ENCODE peak calls at places on chromosomes 7 and 10, in eight cellular contexts. A is IMR-90, R is GM12865, M is RWPE1, E is GM06990, X is testis, I is psoas muscle, L is GM10248. N is an unnamed sample.

GRCh38 chr7:78063758-78064157 is 265.2 kb downstream of the PHTF2 start:
- DNase-seq in A (peak), R (no peak), M (no peak), E (no peak), X (no peak), I (no peak), L (no peak), N (no peak)

GRCh38 chr10:72108811-72109618 is 20.7 kb upstream of the SPOCK2 start:
- DNase-seq in A (peak), R (no peak), M (no peak), E (no peak), X (no peak), I (no peak), L (no peak), N (no peak)

GRCh38 chr7:43439631-43440401 is 143.1 kb upstream of the STK17A start:
- DNase-seq in A (peak), R (peak), M (peak), E (peak), X (peak), I (peak), L (peak), N (peak)

GRCh38 chr7:11261470-11261869 is 287.8 kb downstream of the PHF14 start:
- DNase-seq in A (no peak), R (no peak), M (no peak), E (no peak), X (no peak), I (no peak), L (no peak), N (no peak)

GRCh38 chr10:82762641-82763040 is 887.6 kb downstream of the NRG3 start:
- DNase-seq in A (no peak), R (no peak), M (no peak), E (no peak), X (no peak), I (no peak), L (no peak), N (no peak)

GRCh38 chr7:40996330-40996729 is 706.6 kb downstream of the INHBA start:
- DNase-seq in A (no peak), R (no peak), M (no peak), E (no peak), X (no peak), I (no peak), L (no peak), N (no peak)

GRCh38 chr10:86960003-86960862 is 1.8 kb downstream of the SNCG start:
- DNase-seq in A (peak), R (peak), M (peak), E (peak), X (peak), I (peak), L (peak), N (peak)

GRCh38 chr10:21475393-21475792 is 50.1 kb downstream of the SKIDA1 start:
- DNase-seq in A (no peak), R (no peak), M (no peak), E (no peak), X (no peak), I (no peak), L (no peak), N (no peak)

GRCh38 chr7:74351836-74352235 is 62.6 kb downstream of the CLIP2 start:
- DNase-seq in A (no peak), R (no peak), M (no peak), E (no peak), X (peak), I (no peak), L (no peak), N (no peak)

GRCh38 chr7:105806592-105807266 is 69.7 kb downstream of the ATXN7L1 start:
- DNase-seq in A (peak), R (peak), M (peak), E (peak), X (no peak), I (no peak), L (peak), N (peak)

GRCh38 chr10:29784175-29784773 is 149.5 kb upstream of the SVIL start:
- DNase-seq in A (peak), R (no peak), M (peak), E (no peak), X (no peak), I (peak), L (no peak), N (no peak)

GRCh38 chr7:83468251-83468739 is 180.6 kb downstream of the SEMA3E start:
- DNase-seq in A (peak), R (peak), M (peak), E (peak), X (peak), I (peak), L (peak), N (peak)

GRCh38 chr7:117816727-117817126 is 56.5 kb downstream of the CTTNBP2 start:
- DNase-seq in A (peak), R (no peak), M (no peak), E (no peak), X (no peak), I (no peak), L (no peak), N (no peak)

GRCh38 chr7:158802535-158803199 is 26.6 kb downstream of the ESYT2 start:
- DNase-seq in A (peak), R (no peak), M (peak), E (no peak), X (no peak), I (no peak), L (no peak), N (no peak)

GRCh38 chr7:5773661-5774086 is 7.8 kb downstream of the RNF216 start:
- DNase-seq in A (peak), R (no peak), M (peak), E (no peak), X (no peak), I (no peak), L (no peak), N (no peak)

GRCh38 chr7:2723138-2723850 is 35.3 kb downstream of the AMZ1 start:
- DNase-seq in A (no peak), R (no peak), M (no peak), E (no peak), X (no peak), I (peak), L (no peak), N (no peak)

GRCh38 chr10:47238331-47239095 is 61.5 kb upstream of the GDF10 start:
- DNase-seq in A (no peak), R (no peak), M (no peak), E (no peak), X (no peak), I (no peak), L (no peak), N (no peak)

GRCh38 chr10:5861269-5862031 is 28.2 kb downstream of the ANKRD16 start:
- DNase-seq in A (peak), R (no peak), M (peak), E (no peak), X (no peak), I (no peak), L (no peak), N (no peak)

GRCh38 chr10:4514445-4515108 is 311.4 kb upstream of the AKR1E2 start:
- DNase-seq in A (no peak), R (peak), M (no peak), E (peak), X (peak), I (peak), L (peak), N (peak)

GRCh38 chr10:36475746-36476145 is 649.7 kb upstream of the ANKRD30A start:
- DNase-seq in A (peak), R (no peak), M (no peak), E (no peak), X (no peak), I (no peak), L (no peak), N (no peak)

GRCh38 chr10:78349165-78349516 is 315.5 kb downstream of the RPS24 start:
- DNase-seq in A (no peak), R (no peak), M (no peak), E (no peak), X (no peak), I (no peak), L (no peak), N (no peak)

GRCh38 chr10:60316029-60316428 is 73.6 kb downstream of the ANK3 start:
- DNase-seq in A (no peak), R (no peak), M (no peak), E (no peak), X (no peak), I (no peak), L (no peak), N (no peak)

GRCh38 chr7:94127026-94127425 is 122.9 kb upstream of the BET1 start:
- DNase-seq in A (peak), R (no peak), M (no peak), E (no peak), X (no peak), I (no peak), L (no peak), N (no peak)

DNA sequence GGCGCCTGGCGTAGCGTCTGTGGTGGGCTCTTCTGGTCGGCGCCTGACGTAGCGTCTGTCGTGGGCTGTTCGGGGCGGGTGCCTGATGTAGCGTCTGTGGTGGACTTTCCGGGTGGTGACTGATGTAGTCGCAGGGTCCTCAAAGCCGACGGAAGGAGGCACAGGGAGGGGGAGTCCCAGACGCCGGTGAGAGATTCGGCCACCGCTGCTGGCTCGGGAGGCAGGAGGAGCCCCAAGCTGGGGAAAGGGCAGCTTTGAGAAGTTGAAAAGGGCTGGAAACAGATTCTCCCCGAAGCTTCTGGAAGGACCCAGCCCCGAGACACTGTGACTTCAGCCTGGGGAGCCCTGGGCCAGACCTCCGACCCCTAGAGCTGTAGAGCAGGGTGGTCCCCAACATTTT is 105.7 kb downstream of the DNAJB6 start:
- DNase-seq in A (no peak), R (no peak), M (no peak), E (no peak), X (no peak), I (peak), L (no peak), N (no peak)
- TF ChIP-seq CTCF in A (no peak), R (no peak), M (no peak), E (no peak), X (no peak), I (no peak), L (no peak), N (no peak)

DNA sequence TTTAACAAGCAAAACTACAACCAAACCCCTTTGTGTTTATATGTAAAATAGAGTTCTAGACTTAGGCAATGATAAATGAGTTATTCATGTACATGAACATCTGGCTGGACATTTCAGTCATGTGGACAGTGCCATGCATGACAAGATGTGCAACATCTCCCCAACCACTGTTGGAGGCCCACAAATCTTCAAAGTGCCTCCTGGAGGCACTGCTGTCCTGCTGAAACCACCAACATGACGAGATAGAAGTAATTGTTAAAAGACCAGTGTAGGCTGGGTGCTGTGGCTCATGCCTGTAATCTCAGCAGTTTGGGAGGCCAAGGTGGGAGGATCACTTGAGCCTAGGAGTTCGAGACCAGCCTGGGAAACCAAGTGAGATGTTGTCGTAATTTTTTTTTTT is 18.5 kb downstream of the PPIA start:
- DNase-seq in A (no peak), R (no peak), M (no peak), E (no peak), X (no peak), I (no peak), L (no peak), N (no peak)
- TF ChIP-seq CTCF in A (no peak), R (no peak), M (no peak), E (no peak), X (no peak), I (no peak), L (no peak), N (no peak)

DNA sequence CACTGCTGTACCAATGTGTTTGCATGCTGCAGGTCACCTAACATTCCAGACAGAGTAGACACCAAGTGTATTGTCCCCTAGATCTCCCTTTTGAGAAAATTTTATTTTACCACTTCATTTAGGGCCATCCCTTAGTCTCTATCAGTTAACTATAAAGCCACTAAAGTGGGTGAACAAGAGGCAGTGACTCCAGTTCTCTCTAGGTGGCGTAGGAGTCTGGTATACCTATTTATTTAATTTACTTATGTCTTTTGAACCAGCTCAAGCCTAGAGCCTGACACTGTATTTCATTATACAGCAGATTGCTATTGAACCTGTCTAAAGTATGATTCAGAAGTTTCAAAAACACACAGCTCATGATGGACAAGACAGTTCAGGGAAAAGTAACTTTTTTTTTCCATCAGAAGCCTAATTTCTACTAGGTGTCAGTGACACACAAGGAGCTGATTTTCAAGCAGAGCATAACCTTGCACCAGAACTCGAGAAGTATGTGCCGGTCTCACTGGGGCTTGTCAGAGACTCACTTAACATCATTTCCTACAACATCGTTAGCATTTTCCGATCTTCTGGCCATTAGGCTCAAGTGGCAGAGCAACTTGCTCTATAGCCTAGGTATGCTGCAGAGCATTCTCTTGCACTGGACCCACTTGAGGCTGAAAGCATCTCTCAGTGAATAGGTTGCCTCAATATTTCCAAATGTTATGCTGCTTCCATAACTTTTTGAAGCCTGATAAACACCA is 175.4 kb downstream of the CDC14C start:
- DNase-seq in A (no peak), R (peak), M (no peak), E (no peak), X (no peak), I (no peak), L (no peak), N (no peak)
- TF ChIP-seq CTCF in A (no peak), R (peak), M (peak), E (peak), X (no peak), I (no peak), L (no peak), N (peak)

DNA sequence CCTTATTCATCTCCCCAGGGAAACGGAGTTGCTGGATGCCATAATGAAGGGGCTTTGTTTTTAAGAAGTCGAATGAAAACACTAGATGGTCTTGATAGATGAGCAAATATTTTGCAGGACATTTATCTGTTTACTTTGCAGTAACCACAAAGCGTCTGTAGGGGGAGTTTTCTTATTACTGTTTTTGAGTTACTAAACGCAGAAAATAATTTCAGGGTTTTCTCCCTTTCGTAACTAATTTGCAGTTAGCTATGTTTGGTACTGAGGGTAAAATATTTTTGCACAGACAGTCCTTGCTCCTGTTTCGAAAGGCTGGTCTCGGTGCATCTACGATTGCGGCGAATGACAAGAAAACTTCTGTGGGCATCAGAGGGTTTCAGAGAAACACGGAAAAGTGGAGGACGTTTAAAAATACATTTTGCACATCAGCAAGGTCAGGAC is 505.6 kb upstream of the MKI67 start:
- DNase-seq in A (no peak), R (peak), M (no peak), E (no peak), X (no peak), I (no peak), L (no peak), N (no peak)
- TF ChIP-seq CTCF in A (peak), R (peak), M (peak), E (peak), X (peak), I (peak), L (peak), N (peak)

DNA sequence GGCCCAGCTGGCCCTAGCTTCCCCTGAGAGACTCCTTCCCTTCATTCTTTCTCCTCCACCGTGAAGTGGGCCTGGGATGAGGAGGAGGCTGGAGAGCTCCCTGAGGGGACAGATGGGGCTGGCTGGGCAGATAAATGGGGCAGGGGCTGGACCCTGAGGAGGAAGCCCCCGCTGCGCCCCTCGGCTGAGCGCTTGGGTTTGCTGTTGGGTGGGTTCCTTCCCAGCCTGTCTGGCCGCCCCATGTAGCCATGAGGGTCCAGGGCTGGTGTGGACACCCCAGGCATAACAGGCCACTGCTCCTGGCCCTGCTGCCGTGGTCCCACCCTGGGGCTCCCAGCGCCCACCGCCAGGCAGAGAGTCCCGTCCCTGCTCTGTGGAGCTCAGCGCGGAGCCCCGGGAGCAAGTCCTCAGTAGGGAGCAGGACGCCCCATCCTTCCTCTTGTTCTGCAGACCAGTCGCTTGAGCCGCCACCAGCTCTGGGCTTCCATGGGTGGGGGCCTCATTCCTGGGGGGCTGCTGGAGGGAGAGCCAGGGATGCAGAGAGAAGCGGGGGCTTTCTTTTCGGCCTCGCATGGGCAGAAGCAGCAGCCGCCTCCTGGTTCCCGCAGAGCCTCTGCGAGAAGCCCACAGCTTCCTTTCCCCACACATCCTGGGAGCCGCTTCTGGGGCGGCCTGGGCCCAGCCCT is 266.4 kb upstream of the TCERG1L start:
- DNase-seq in A (no peak), R (no peak), M (no peak), E (no peak), X (no peak), I (no peak), L (no peak), N (no peak)
- TF ChIP-seq CTCF in A (no peak), R (no peak), M (no peak), E (no peak), X (no peak), I (no peak), L (no peak), N (no peak)

DNA sequence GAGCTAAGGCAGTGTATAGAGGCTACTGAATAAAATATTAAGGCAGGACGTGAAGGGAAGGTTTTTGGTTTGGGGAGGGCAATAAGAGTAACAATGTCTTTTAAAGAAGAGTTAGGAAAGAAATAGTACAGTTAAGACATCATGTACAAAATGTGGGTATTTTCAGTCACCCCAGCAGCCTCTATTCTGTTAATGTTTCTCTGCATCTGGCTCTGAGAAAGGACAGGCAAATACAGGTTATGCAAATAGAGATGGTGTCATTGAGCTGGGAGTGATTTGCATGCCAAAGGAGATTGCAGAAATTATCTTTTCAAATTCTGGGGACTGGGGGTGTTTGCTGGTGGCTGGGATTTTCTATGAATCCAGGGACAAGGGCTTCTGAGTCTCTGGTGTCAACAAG is 6.7 kb upstream of the TAS2R60 start:
- DNase-seq in A (no peak), R (no peak), M (no peak), E (no peak), X (no peak), I (no peak), L (no peak), N (no peak)
- TF ChIP-seq CTCF in A (no peak), R (no peak), M (no peak), E (no peak), X (no peak), I (no peak), L (no peak), N (no peak)

DNA sequence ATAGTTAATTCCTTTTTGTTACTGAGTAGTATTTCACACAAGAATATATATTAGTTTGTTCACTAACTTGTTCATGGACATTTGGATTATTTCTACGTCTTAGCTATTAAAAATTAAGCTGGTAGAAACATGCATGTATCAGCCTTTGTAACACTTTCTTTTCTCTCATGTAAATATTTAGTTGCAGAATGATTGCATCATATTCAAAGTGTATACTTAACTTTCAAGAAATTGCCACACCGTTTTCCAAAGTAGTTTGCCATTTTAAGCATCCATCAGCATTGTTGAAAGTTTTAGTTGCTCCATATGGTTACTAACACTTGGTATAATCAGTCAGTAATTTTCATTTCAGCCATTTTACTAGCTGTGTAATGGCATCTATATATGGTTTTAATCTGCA is 666.9 kb downstream of the NXPH1 start:
- DNase-seq in A (no peak), R (no peak), M (no peak), E (no peak), X (no peak), I (no peak), L (no peak), N (no peak)
- TF ChIP-seq CTCF in A (no peak), R (no peak), M (no peak), E (no peak), X (no peak), I (no peak), L (no peak), N (no peak)

GRCh38 chr7:38746438-38746837 is 115.3 kb upstream of the AMPH start:
- DNase-seq in A (no peak), R (no peak), M (no peak), E (no peak), X (no peak), I (no peak), L (no peak), N (no peak)

GRCh38 chr7:38753347-38753746 is 122.2 kb upstream of the AMPH start:
- DNase-seq in A (no peak), R (no peak), M (no peak), E (no peak), X (no peak), I (peak), L (no peak), N (no peak)

GRCh38 chr7:38744746-38745145 is 113.6 kb upstream of the AMPH start:
- DNase-seq in A (peak), R (no peak), M (peak), E (no peak), X (no peak), I (no peak), L (no peak), N (no peak)

GRCh38 chr7:38751416-38751815 is 120.2 kb upstream of the AMPH start:
- DNase-seq in A (peak), R (no peak), M (no peak), E (no peak), X (no peak), I (no peak), L (no peak), N (no peak)

GRCh38 chr7:38748056-38748610 is 117.0 kb upstream of the AMPH start:
- DNase-seq in A (peak), R (no peak), M (no peak), E (no peak), X (no peak), I (no peak), L (no peak), N (no peak)
- TF ChIP-seq CTCF in A (peak), R (peak), M (peak), E (no peak), X (no peak), I (no peak), L (peak), N (no peak)